ENCODE peak calls at places on chromosome 12, in nine cellular contexts. H is uterus, Y is AG09319, N is transverse colon, C is HFF-Myc, T is lung, V is brain microvascular endothelial cell, I is heart right ventricle, W is psoas muscle. F is an unnamed sample.

GRCh38 chr12:47651368-47652254 is 54.2 kb downstream of the RPAP3 start:
- DNase-seq in H (peak), Y (peak), N (peak), C (peak), T (peak), V (peak), I (peak), W (peak), F (peak)

GRCh38 chr12:42689699-42690098 is 100.2 kb upstream of the PRICKLE1 start:
- DNase-seq in H (no peak), Y (no peak), N (no peak), C (no peak), T (no peak), V (no peak), I (no peak), W (no peak), F (no peak)

GRCh38 chr12:8577879-8578278 is 34.8 kb downstream of the AICDA start:
- DNase-seq in H (no peak), Y (no peak), N (no peak), C (no peak), T (no peak), V (no peak), I (no peak), W (no peak), F (no peak)

GRCh38 chr12:126667340-126667739 is 1599.6 kb upstream of the TMEM132C start:
- DNase-seq in H (no peak), Y (peak), N (no peak), C (peak), T (no peak), V (peak), I (no peak), W (no peak), F (no peak)

GRCh38 chr12:67270622-67271021 is 1.5 kb downstream of the CAND1 start:
- DNase-seq in H (no peak), Y (no peak), N (no peak), C (no peak), T (no peak), V (no peak), I (no peak), W (no peak), F (no peak)

GRCh38 chr12:93572712-93573551 is 457 bp downstream of the SOCS2 start:
- DNase-seq in H (no peak), Y (no peak), N (peak), C (no peak), T (no peak), V (no peak), I (peak), W (peak), F (peak)

GRCh38 chr12:128137140-128137539 is 129.8 kb upstream of the TMEM132C start:
- DNase-seq in H (no peak), Y (no peak), N (no peak), C (no peak), T (no peak), V (no peak), I (no peak), W (no peak), F (no peak)

GRCh38 chr12:124396544-124397398 is 101.9 kb downstream of the RFLNA start:
- DNase-seq in H (peak), Y (no peak), N (peak), C (no peak), T (no peak), V (no peak), I (peak), W (no peak), F (no peak)

GRCh38 chr12:29561736-29562135 is 64.2 kb upstream of the OVCH1 start:
- DNase-seq in H (no peak), Y (no peak), N (no peak), C (no peak), T (no peak), V (no peak), I (no peak), W (no peak), F (no peak)

GRCh38 chr12:112686373-112686772 is 105.2 kb upstream of the RPH3A start:
- DNase-seq in H (no peak), Y (no peak), N (no peak), C (peak), T (no peak), V (peak), I (no peak), W (no peak), F (peak)

GRCh38 chr12:75196408-75196807 is 13.2 kb downstream of the KCNC2 start:
- DNase-seq in H (no peak), Y (no peak), N (no peak), C (no peak), T (no peak), V (no peak), I (no peak), W (no peak), F (no peak)

GRCh38 chr12:105100207-105100985 is 7.1 kb upstream of the WASHC4 start:
- DNase-seq in H (no peak), Y (no peak), N (no peak), C (no peak), T (no peak), V (peak), I (no peak), W (no peak), F (no peak)

GRCh38 chr12:38664661-38665269 is 240.6 kb downstream of the CPNE8 start:
- DNase-seq in H (no peak), Y (no peak), N (peak), C (no peak), T (no peak), V (no peak), I (no peak), W (no peak), F (no peak)
- TF ChIP-seq CTCF in H (no peak), Y (peak), N (peak), C (peak), T (no peak), V (peak), I (peak), W (no peak), F (no peak)

GRCh38 chr12:52669426-52669825 is 10.8 kb downstream of the KRT1 start:
- DNase-seq in H (no peak), Y (no peak), N (no peak), C (no peak), T (no peak), V (no peak), I (no peak), W (no peak), F (no peak)

GRCh38 chr12:52670506-52670905 is 9.7 kb downstream of the KRT1 start:
- DNase-seq in H (no peak), Y (no peak), N (no peak), C (no peak), T (no peak), V (no peak), I (no peak), W (no peak), F (no peak)

GRCh38 chr12:52667931-52668330 is 12.3 kb downstream of the KRT1 start:
- DNase-seq in H (no peak), Y (no peak), N (no peak), C (no peak), T (no peak), V (no peak), I (no peak), W (no peak), F (no peak)

GRCh38 chr12:52670961-52671360 is 9.2 kb downstream of the KRT1 start:
- DNase-seq in H (no peak), Y (no peak), N (no peak), C (no peak), T (no peak), V (no peak), I (no peak), W (no peak), F (no peak)

GRCh38 chr12:52667509-52667908 is 12.7 kb downstream of the KRT1 start:
- DNase-seq in H (no peak), Y (no peak), N (no peak), C (no peak), T (no peak), V (no peak), I (no peak), W (no peak), F (no peak)
- TF ChIP-seq CTCF in H (no peak), Y (peak), N (peak), C (peak), T (no peak), V (peak), I (peak), W (no peak), F (peak)

GRCh38 chr12:988616-989015 is 2.4 kb upstream of the ERC1 start:
- DNase-seq in H (no peak), Y (no peak), N (no peak), C (no peak), T (no peak), V (no peak), I (no peak), W (no peak), F (no peak)
- TF ChIP-seq CTCF in H (no peak), Y (no peak), N (no peak), C (no peak), T (no peak), V (no peak), I (no peak), W (no peak), F (no peak)

DNA sequence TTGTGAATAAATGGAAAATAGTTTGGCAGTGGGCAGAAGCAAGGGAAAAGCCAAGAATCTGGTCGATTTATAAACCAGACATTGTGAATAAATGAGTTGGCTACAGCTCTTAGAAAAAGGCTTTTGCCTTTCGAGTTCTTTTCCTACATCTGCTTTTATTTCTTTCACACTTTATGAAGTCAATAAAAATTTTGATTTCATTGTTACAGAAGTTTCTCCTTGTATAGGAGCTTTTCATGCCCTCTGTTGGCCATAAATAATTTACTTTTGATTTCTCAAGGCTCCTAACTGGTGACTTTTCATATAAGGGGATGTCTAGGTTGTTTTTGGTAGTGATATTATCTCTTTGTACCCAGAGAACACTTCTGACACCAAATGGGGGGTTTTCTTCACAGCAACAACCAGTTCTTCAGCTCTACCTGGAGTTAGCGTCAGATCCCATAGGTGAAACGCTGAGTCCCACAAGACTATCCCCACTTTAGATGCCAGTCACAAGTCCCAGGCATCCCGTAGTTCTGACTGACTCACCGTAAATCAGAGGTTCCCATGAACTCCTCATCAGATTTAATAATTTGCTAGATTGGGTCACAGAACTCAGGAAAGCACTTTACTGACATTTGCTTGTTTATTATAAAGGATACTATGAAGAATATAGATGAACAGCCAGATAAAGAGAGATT is 136.4 kb upstream of the DNM1L start:
- DNase-seq in H (no peak), Y (no peak), N (no peak), C (no peak), T (no peak), V (no peak), I (no peak), W (no peak), F (no peak)
- TF ChIP-seq CTCF in H (no peak), Y (no peak), N (no peak), C (no peak), T (no peak), V (no peak), I (no peak), W (no peak), F (no peak)

GRCh38 chr12:69468237-69469026 is 1.8 kb upstream of the FRS2 start:
- DNase-seq in H (no peak), Y (no peak), N (no peak), C (peak), T (no peak), V (no peak), I (no peak), W (no peak), F (no peak)

GRCh38 chr12:69470189-69471094 is at the start of gene FRS2:
- DNase-seq in H (peak), Y (peak), N (peak), C (peak), T (peak), V (peak), I (peak), W (peak), F (peak)

GRCh38 chr12:69471667-69472385 is 1.6 kb downstream of the FRS2 start:
- DNase-seq in H (no peak), Y (no peak), N (no peak), C (no peak), T (no peak), V (no peak), I (no peak), W (no peak), F (no peak)

GRCh38 chr12:69467400-69467799 is 2.8 kb upstream of the FRS2 start:
- DNase-seq in H (no peak), Y (no peak), N (no peak), C (no peak), T (no peak), V (no peak), I (no peak), W (no peak), F (no peak)

DNA sequence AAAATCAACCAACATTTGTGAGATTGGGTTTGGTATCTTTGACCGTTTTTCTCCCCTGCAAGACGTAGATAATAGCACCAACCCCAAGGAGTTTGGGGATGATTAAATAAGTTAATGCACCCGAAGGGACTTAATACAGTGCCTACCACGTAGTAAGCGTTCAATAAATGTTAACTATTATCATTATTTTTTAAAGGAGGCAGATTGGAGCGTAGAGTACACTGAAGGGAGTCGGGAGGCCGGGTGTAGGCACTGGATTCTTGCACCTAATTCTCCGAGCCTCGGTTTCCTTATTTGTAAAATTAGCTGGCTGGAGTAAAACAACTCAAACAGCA is 367 bp upstream of the FRS2 start:
- DNase-seq in H (no peak), Y (no peak), N (no peak), C (no peak), T (no peak), V (no peak), I (no peak), W (no peak), F (no peak)
- TF ChIP-seq CTCF in H (no peak), Y (no peak), N (no peak), C (no peak), T (no peak), V (no peak), I (no peak), W (no peak), F (no peak)

DNA sequence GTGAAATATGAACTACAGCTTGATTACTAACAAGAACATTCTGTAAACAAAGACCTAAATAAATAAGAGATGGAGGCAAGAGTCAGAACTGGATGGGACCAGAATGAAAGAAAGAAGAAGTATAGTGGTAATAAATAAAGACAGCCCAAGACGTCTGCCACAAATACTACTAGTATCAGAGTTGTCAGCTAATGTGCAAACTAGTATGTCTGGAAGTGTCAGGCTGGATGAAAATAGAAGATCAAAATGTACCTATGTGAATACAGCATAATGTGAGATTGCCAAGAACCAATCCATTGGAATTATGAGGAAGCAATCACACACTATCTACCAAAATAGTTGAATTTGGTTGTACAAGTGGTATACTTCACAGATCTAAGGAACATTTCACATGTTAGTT is 353.0 kb downstream of the BTG1 start:
- DNase-seq in H (no peak), Y (no peak), N (no peak), C (no peak), T (no peak), V (no peak), I (no peak), W (no peak), F (no peak)
- TF ChIP-seq CTCF in H (no peak), Y (no peak), N (no peak), C (no peak), T (no peak), V (no peak), I (no peak), W (no peak), F (no peak)

GRCh38 chr12:85441740-85442139 is 161.7 kb downstream of the ALX1 start:
- DNase-seq in H (no peak), Y (no peak), N (no peak), C (no peak), T (no peak), V (peak), I (no peak), W (no peak), F (no peak)
- TF ChIP-seq CTCF in H (no peak), Y (peak), N (no peak), C (peak), T (no peak), V (peak), I (no peak), W (no peak), F (no peak)

GRCh38 chr12:121791671-121792496 is 1.6 kb downstream of the RHOF start:
- DNase-seq in H (no peak), Y (no peak), N (peak), C (no peak), T (peak), V (no peak), I (no peak), W (peak), F (no peak)
- TF ChIP-seq CTCF in H (no peak), Y (no peak), N (no peak), C (no peak), T (no peak), V (no peak), I (no peak), W (no peak), F (no peak)